ENCODE peak calls at places on chromosomes 16 and 17, in four cellular contexts. One of them, this sample, is unnamed.

GRCh38 chr17:43873815-43874214 is 26.8 kb downstream of the CD300LG start:
- DNase-seq in H9: no peak
- DNase-seq in NCI-H460: no peak
- DNase-seq in non-pigmented ciliary epithelial cell: no peak
- DNase-seq in this sample: no peak

GRCh38 chr17:81926451-81927144 is 937 bp downstream of the MAFG start:
- DNase-seq in H9: peak; percentile 77
- DNase-seq in NCI-H460: peak; percentile 71
- DNase-seq in non-pigmented ciliary epithelial cell: no peak
- DNase-seq in this sample: peak; percentile 43

GRCh38 chr16:87390641-87391323 is 1.4 kb upstream of the MAP1LC3B start:
- DNase-seq in H9: no peak
- DNase-seq in NCI-H460: no peak
- DNase-seq in non-pigmented ciliary epithelial cell: no peak
- DNase-seq in this sample: no peak

GRCh38 chr16:83653785-83654184 is 154.0 kb upstream of the HSBP1 start:
- DNase-seq in H9: no peak
- DNase-seq in NCI-H460: no peak
- DNase-seq in non-pigmented ciliary epithelial cell: peak; percentile 20
- DNase-seq in this sample: no peak

GRCh38 chr16:50282010-50282538 is 15.7 kb downstream of the ADCY7 start:
- DNase-seq in H9: no peak
- DNase-seq in NCI-H460: no peak
- DNase-seq in non-pigmented ciliary epithelial cell: no peak
- DNase-seq in this sample: no peak

GRCh38 chr17:60284709-60285108 is 107.2 kb downstream of the USP32 start:
- DNase-seq in H9: no peak
- DNase-seq in NCI-H460: no peak
- DNase-seq in non-pigmented ciliary epithelial cell: no peak
- DNase-seq in this sample: no peak

GRCh38 chr16:68355447-68356248 is 44.8 kb downstream of the PRMT7 start:
- DNase-seq in H9: no peak
- DNase-seq in NCI-H460: no peak
- DNase-seq in non-pigmented ciliary epithelial cell: no peak
- DNase-seq in this sample: no peak

GRCh38 chr17:4693416-4693815 is 10.5 kb downstream of the PELP1 start:
- DNase-seq in H9: no peak
- DNase-seq in NCI-H460: no peak
- DNase-seq in non-pigmented ciliary epithelial cell: no peak
- DNase-seq in this sample: no peak

GRCh38 chr17:7703584-7704574 is 1.1 kb upstream of the EFNB3 start:
- DNase-seq in H9: peak; percentile 95
- DNase-seq in NCI-H460: no peak
- DNase-seq in non-pigmented ciliary epithelial cell: no peak
- DNase-seq in this sample: peak; percentile 67

GRCh38 chr16:56270828-56271227 is 79.5 kb downstream of the GNAO1 start:
- DNase-seq in H9: no peak
- DNase-seq in NCI-H460: no peak
- DNase-seq in non-pigmented ciliary epithelial cell: no peak
- DNase-seq in this sample: no peak

GRCh38 chr17:41666336-41666680 is 22.4 kb upstream of the EIF1 start:
- DNase-seq in H9: no peak
- DNase-seq in NCI-H460: no peak
- DNase-seq in non-pigmented ciliary epithelial cell: no peak
- DNase-seq in this sample: no peak

GRCh38 chr16:794853-795466 is 5.6 kb downstream of the GNG13 start:
- DNase-seq in H9: no peak
- DNase-seq in NCI-H460: no peak
- DNase-seq in non-pigmented ciliary epithelial cell: no peak
- DNase-seq in this sample: no peak

GRCh38 chr17:42097691-42098661 is at the start of gene ZNF385C:
- DNase-seq in H9: peak; percentile 74
- DNase-seq in NCI-H460: no peak
- DNase-seq in non-pigmented ciliary epithelial cell: no peak
- DNase-seq in this sample: no peak

GRCh38 chr17:43671075-43671692 is 9.5 kb upstream of the MEOX1 start:
- DNase-seq in H9: no peak
- DNase-seq in NCI-H460: no peak
- DNase-seq in non-pigmented ciliary epithelial cell: no peak
- DNase-seq in this sample: no peak

GRCh38 chr16:55242667-55243066 is 81.3 kb upstream of the IRX6 start:
- DNase-seq in H9: peak; percentile 63
- DNase-seq in NCI-H460: no peak
- DNase-seq in non-pigmented ciliary epithelial cell: no peak
- DNase-seq in this sample: no peak

GRCh38 chr16:77539336-77539735 is 104.5 kb upstream of the ADAMTS18 start:
- DNase-seq in H9: no peak
- DNase-seq in NCI-H460: no peak
- DNase-seq in non-pigmented ciliary epithelial cell: no peak
- DNase-seq in this sample: no peak

GRCh38 chr17:39808409-39808997 is 55.6 kb downstream of the IKZF3 start:
- DNase-seq in H9: no peak
- DNase-seq in NCI-H460: no peak
- DNase-seq in non-pigmented ciliary epithelial cell: no peak
- DNase-seq in this sample: no peak

GRCh38 chr17:13076905-13077304 is 59.1 kb upstream of the ELAC2 start:
- DNase-seq in H9: no peak
- DNase-seq in NCI-H460: no peak
- DNase-seq in non-pigmented ciliary epithelial cell: no peak
- DNase-seq in this sample: no peak

GRCh38 chr17:41581366-41582060 is 5.2 kb downstream of the KRT14 start:
- DNase-seq in H9: no peak
- DNase-seq in NCI-H460: no peak
- DNase-seq in non-pigmented ciliary epithelial cell: no peak
- DNase-seq in this sample: no peak

GRCh38 chr16:3812469-3813172 is 67.9 kb downstream of the CREBBP start:
- DNase-seq in H9: no peak
- DNase-seq in NCI-H460: no peak
- DNase-seq in non-pigmented ciliary epithelial cell: no peak
- DNase-seq in this sample: no peak

GRCh38 chr17:64139542-64139941 is 9.6 kb upstream of the ERN1 start:
- DNase-seq in H9: no peak
- DNase-seq in NCI-H460: no peak
- DNase-seq in non-pigmented ciliary epithelial cell: no peak
- DNase-seq in this sample: no peak

GRCh38 chr17:76672270-76672851 is 28.8 kb upstream of the ST6GALNAC1 start:
- DNase-seq in H9: no peak
- DNase-seq in NCI-H460: no peak
- DNase-seq in non-pigmented ciliary epithelial cell: no peak
- DNase-seq in this sample: no peak

GRCh38 chr17:46894476-46895151 is 28.3 kb upstream of the GOSR2 start:
- DNase-seq in H9: peak; percentile 70
- DNase-seq in NCI-H460: no peak
- DNase-seq in non-pigmented ciliary epithelial cell: no peak
- DNase-seq in this sample: no peak

GRCh38 chr16:11511328-11511727 is 75.4 kb downstream of the LITAF start:
- DNase-seq in H9: no peak
- DNase-seq in NCI-H460: no peak
- DNase-seq in non-pigmented ciliary epithelial cell: no peak
- DNase-seq in this sample: no peak

GRCh38 chr17:29157310-29157709 is 22.9 kb downstream of the MYO18A start:
- DNase-seq in H9: no peak
- DNase-seq in NCI-H460: no peak
- DNase-seq in non-pigmented ciliary epithelial cell: no peak
- DNase-seq in this sample: no peak

This sample was measured in NT2/D1.